ENCODE peak calls at places on chromosomes 5 and 9, in ten cellular contexts. One of them, this sample, is unnamed.

GRCh38 chr5:138438724-138439536 is at the start of gene REEP2:
- DNase-seq in kidney tubule cell: peak; percentile 57
- DNase-seq in AML-193: no peak
- DNase-seq in fibroblast of gingiva: peak; percentile 43
- DNase-seq in hippocampal formation: no peak
- DNase-seq in posterior cingulate gyrus: peak; percentile 46
- DNase-seq in NCI-H187: peak; percentile 15
- DNase-seq in NCI-H1436 treated with DMSO at 0.1 percent for 48 hours: peak; percentile 10
- DNase-seq in EL: peak; percentile 63
- DNase-seq in IMR-90: peak; percentile 47
- DNase-seq in this sample: peak; percentile 98

GRCh38 chr5:98425626-98426025 is 347.8 kb upstream of the RGMB start:
- DNase-seq in kidney tubule cell: no peak
- DNase-seq in AML-193: no peak
- DNase-seq in fibroblast of gingiva: peak; percentile 53
- DNase-seq in hippocampal formation: no peak
- DNase-seq in posterior cingulate gyrus: no peak
- DNase-seq in NCI-H187: no peak
- DNase-seq in NCI-H1436 treated with DMSO at 0.1 percent for 48 hours: no peak
- DNase-seq in EL: no peak
- DNase-seq in IMR-90: no peak
- DNase-seq in this sample: no peak

GRCh38 chr9:71929791-71930440 is 18.5 kb downstream of the C9orf85 start:
- DNase-seq in kidney tubule cell: no peak
- DNase-seq in AML-193: no peak
- DNase-seq in fibroblast of gingiva: peak; percentile 36
- DNase-seq in hippocampal formation: no peak
- DNase-seq in posterior cingulate gyrus: no peak
- DNase-seq in NCI-H187: no peak
- DNase-seq in NCI-H1436 treated with DMSO at 0.1 percent for 48 hours: no peak
- DNase-seq in EL: peak; percentile 79
- DNase-seq in IMR-90: peak; percentile 20
- DNase-seq in this sample: peak; percentile 87

GRCh38 chr5:142110046-142110531 is 1.5 kb downstream of the NDFIP1 start:
- DNase-seq in kidney tubule cell: peak; percentile 8
- DNase-seq in AML-193: peak; percentile 53
- DNase-seq in fibroblast of gingiva: peak; percentile 58
- DNase-seq in hippocampal formation: peak; percentile 3
- DNase-seq in posterior cingulate gyrus: no peak
- DNase-seq in NCI-H187: no peak
- DNase-seq in NCI-H1436 treated with DMSO at 0.1 percent for 48 hours: no peak
- DNase-seq in EL: peak; percentile 31
- DNase-seq in IMR-90: peak; percentile 59
- DNase-seq in this sample: peak; percentile 54

GRCh38 chr5:111781200-111781599 is 24.2 kb upstream of the NREP start:
- DNase-seq in kidney tubule cell: peak; percentile 30
- DNase-seq in AML-193: peak; percentile 44
- DNase-seq in fibroblast of gingiva: peak; percentile 53
- DNase-seq in hippocampal formation: peak; percentile 9
- DNase-seq in posterior cingulate gyrus: peak; percentile 14
- DNase-seq in NCI-H187: no peak
- DNase-seq in NCI-H1436 treated with DMSO at 0.1 percent for 48 hours: no peak
- DNase-seq in EL: peak; percentile 50
- DNase-seq in IMR-90: peak; percentile 67
- DNase-seq in this sample: no peak

GRCh38 chr9:108639736-108640135 is 216.1 kb downstream of the ACTL7B start:
- DNase-seq in kidney tubule cell: no peak
- DNase-seq in AML-193: no peak
- DNase-seq in fibroblast of gingiva: no peak
- DNase-seq in hippocampal formation: no peak
- DNase-seq in posterior cingulate gyrus: no peak
- DNase-seq in NCI-H187: no peak
- DNase-seq in NCI-H1436 treated with DMSO at 0.1 percent for 48 hours: no peak
- DNase-seq in EL: no peak
- DNase-seq in IMR-90: no peak
- DNase-seq in this sample: no peak

GRCh38 chr5:172451771-172452197 is 2.5 kb downstream of the SH3PXD2B start:
- DNase-seq in kidney tubule cell: peak; percentile 89
- DNase-seq in AML-193: no peak
- DNase-seq in fibroblast of gingiva: peak; percentile 71
- DNase-seq in hippocampal formation: no peak
- DNase-seq in posterior cingulate gyrus: no peak
- DNase-seq in NCI-H187: no peak
- DNase-seq in NCI-H1436 treated with DMSO at 0.1 percent for 48 hours: no peak
- DNase-seq in EL: peak; percentile 70
- DNase-seq in IMR-90: peak; percentile 90
- DNase-seq in this sample: peak; percentile 90

GRCh38 chr5:78778538-78778937 is 130.0 kb upstream of the LHFPL2 start:
- DNase-seq in kidney tubule cell: no peak
- DNase-seq in AML-193: no peak
- DNase-seq in fibroblast of gingiva: no peak
- DNase-seq in hippocampal formation: no peak
- DNase-seq in posterior cingulate gyrus: no peak
- DNase-seq in NCI-H187: no peak
- DNase-seq in NCI-H1436 treated with DMSO at 0.1 percent for 48 hours: no peak
- DNase-seq in EL: peak; percentile 61
- DNase-seq in IMR-90: peak; percentile 81
- DNase-seq in this sample: no peak

GRCh38 chr9:130174920-130175321 is 2.7 kb downstream of the NCS1 start:
- DNase-seq in kidney tubule cell: no peak
- DNase-seq in AML-193: no peak
- DNase-seq in fibroblast of gingiva: no peak
- DNase-seq in hippocampal formation: no peak
- DNase-seq in posterior cingulate gyrus: no peak
- DNase-seq in NCI-H187: no peak
- DNase-seq in NCI-H1436 treated with DMSO at 0.1 percent for 48 hours: no peak
- DNase-seq in EL: no peak
- DNase-seq in IMR-90: no peak
- DNase-seq in this sample: peak; percentile 90

GRCh38 chr5:110769282-110769681 is 30.5 kb downstream of the SLC25A46 start:
- DNase-seq in kidney tubule cell: no peak
- DNase-seq in AML-193: no peak
- DNase-seq in fibroblast of gingiva: peak; percentile 81
- DNase-seq in hippocampal formation: no peak
- DNase-seq in posterior cingulate gyrus: no peak
- DNase-seq in NCI-H187: no peak
- DNase-seq in NCI-H1436 treated with DMSO at 0.1 percent for 48 hours: no peak
- DNase-seq in EL: peak; percentile 38
- DNase-seq in IMR-90: peak; percentile 83
- DNase-seq in this sample: no peak

GRCh38 chr5:124649548-124650501 is 96.6 kb downstream of the ZNF608 start:
- DNase-seq in kidney tubule cell: peak; percentile 97
- DNase-seq in AML-193: peak; percentile 92
- DNase-seq in fibroblast of gingiva: peak; percentile 76
- DNase-seq in hippocampal formation: no peak
- DNase-seq in posterior cingulate gyrus: no peak
- DNase-seq in NCI-H187: no peak
- DNase-seq in NCI-H1436 treated with DMSO at 0.1 percent for 48 hours: peak; percentile 82
- DNase-seq in EL: peak; percentile 94
- DNase-seq in IMR-90: peak; percentile 93
- DNase-seq in this sample: peak; percentile 93

This sample was measured in osteoblast.